ENCODE peak calls at places on chromosomes 11 and 22, in nine cellular contexts. N is GF-D8, X is head of caudate nucleus, I is germinal center, G is SK-N-SH, A is astrocyte of the spinal cord, J is islet precursor cell, Q is T-helper 2 cell, E is osteocyte. U is an unnamed sample.

GRCh38 chr11:77115181-77115611 is 12.6 kb downstream of the OMP start:
- DNase-seq in X (no peak), A (no peak), E (no peak), Q (no peak), N (no peak), I (peak), G (no peak), J (no peak), U (peak)

GRCh38 chr11:11857769-11858168 is 16.0 kb downstream of the USP47 start:
- DNase-seq in J (no peak), I (no peak), A (no peak), N (no peak), G (no peak), Q (no peak), X (no peak), E (no peak), U (peak)

GRCh38 chr11:106101797-106102196 is 24.3 kb downstream of the AASDHPPT start:
- DNase-seq in X (no peak), I (no peak), J (no peak), A (peak), N (no peak), G (no peak), Q (no peak), E (no peak), U (no peak)

GRCh38 chr22:25747245-25747944 is 5.4 kb downstream of the MYO18B start:
- DNase-seq in J (no peak), Q (no peak), N (no peak), I (no peak), G (peak), A (peak), E (no peak), X (no peak), U (peak)

GRCh38 chr11:45366839-45367238 is 80.7 kb upstream of the SYT13 start:
- DNase-seq in G (no peak), I (no peak), N (no peak), E (no peak), J (no peak), X (no peak), Q (no peak), A (no peak), U (no peak)

GRCh38 chr11:93160808-93161207 is 37.0 kb downstream of the SLC36A4 start:
- DNase-seq in A (no peak), J (no peak), X (no peak), N (no peak), G (no peak), I (no peak), Q (no peak), E (no peak), U (no peak)

GRCh38 chr11:128174465-128175101 is 412.8 kb downstream of the ETS1 start:
- DNase-seq in N (no peak), I (no peak), Q (no peak), G (no peak), J (peak), X (no peak), E (no peak), A (peak), U (no peak)

GRCh38 chr11:66328036-66328306 is 8.3 kb downstream of the RIN1 start:
- DNase-seq in J (no peak), G (no peak), N (no peak), I (no peak), A (no peak), Q (no peak), X (no peak), E (no peak), U (no peak)

GRCh38 chr22:48576333-48577013 is 1251.2 kb downstream of the BRD1 start:
- DNase-seq in N (no peak), J (peak), Q (no peak), A (no peak), E (no peak), I (peak), G (peak), X (peak), U (no peak)

GRCh38 chr22:47065756-47066615 is 303.5 kb downstream of the TBC1D22A start:
- DNase-seq in Q (no peak), X (no peak), I (no peak), N (no peak), E (no peak), A (no peak), J (no peak), G (no peak), U (no peak)

GRCh38 chr11:12079726-12080556 is 30.4 kb upstream of the MICAL2 start:
- DNase-seq in E (no peak), N (no peak), I (no peak), A (peak), Q (no peak), J (peak), G (no peak), X (no peak), U (no peak)

GRCh38 chr11:61611309-61611708 is 30.4 kb upstream of the SYT7 start:
- DNase-seq in J (no peak), G (no peak), N (no peak), Q (no peak), X (peak), E (no peak), A (no peak), I (no peak), U (no peak)

GRCh38 chr11:65418431-65418680 is 4.2 kb upstream of the NEAT1 start:
- DNase-seq in X (no peak), A (no peak), I (peak), N (no peak), E (no peak), Q (no peak), G (no peak), J (no peak), U (no peak)

GRCh38 chr11:45804806-45805304 is at the start of gene SLC35C1:
- DNase-seq in A (peak), E (peak), Q (peak), J (peak), X (peak), N (peak), G (peak), I (peak), U (peak)

GRCh38 chr22:27418261-27418660 is 383.3 kb downstream of the MN1 start:
- DNase-seq in I (no peak), J (no peak), X (no peak), E (no peak), N (no peak), G (no peak), Q (no peak), A (no peak), U (no peak)

GRCh38 chr22:39094717-39095389 is 2.2 kb upstream of the APOBEC3H start:
- DNase-seq in J (no peak), X (no peak), A (no peak), E (no peak), N (no peak), Q (no peak), G (no peak), I (no peak), U (no peak)

GRCh38 chr11:109914038-109914437 is 179.2 kb upstream of the ZC3H12C start:
- DNase-seq in Q (no peak), X (no peak), I (no peak), N (no peak), J (peak), A (no peak), G (no peak), E (no peak), U (no peak)

GRCh38 chr11:35334385-35335090 is 84.8 kb downstream of the SLC1A2 start:
- DNase-seq in A (no peak), E (no peak), G (no peak), Q (no peak), I (peak), J (no peak), N (no peak), X (no peak), U (no peak)

GRCh38 chr11:19714093-19714386 is 1.4 kb downstream of the NAV2 start:
- DNase-seq in J (no peak), I (no peak), X (no peak), E (no peak), N (no peak), Q (no peak), A (peak), G (peak), U (no peak)

GRCh38 chr11:65611758-65612603 is 2.0 kb downstream of the MAP3K11 start:
- DNase-seq in Q (no peak), E (no peak), A (peak), J (no peak), N (no peak), X (no peak), I (no peak), G (no peak), U (no peak)

GRCh38 chr11:118530683-118531596 is at the start of gene TMEM25:
- DNase-seq in A (peak), J (peak), Q (peak), G (peak), I (peak), X (peak), E (peak), N (peak), U (peak)

GRCh38 chr22:49622241-49623105 is 205.2 kb downstream of the BRD1 start:
- DNase-seq in E (no peak), X (no peak), A (no peak), G (no peak), J (no peak), Q (no peak), I (no peak), N (no peak), U (no peak)

GRCh38 chr22:38657248-38657909 is 941 bp downstream of the CBY1 start:
- DNase-seq in N (peak), E (no peak), I (peak), X (no peak), J (peak), A (peak), G (peak), Q (no peak), U (no peak)

GRCh38 chr11:105878510-105878909 is 143.5 kb downstream of the MSANTD4 start:
- DNase-seq in G (no peak), J (no peak), A (no peak), Q (no peak), N (no peak), E (no peak), I (no peak), X (no peak), U (no peak)

GRCh38 chr11:131811380-131811779 is 441.0 kb downstream of the NTM start:
- DNase-seq in J (no peak), G (no peak), X (no peak), Q (no peak), A (no peak), I (no peak), N (no peak), E (no peak), U (no peak)

GRCh38 chr11:4018641-4019040 is 76.0 kb upstream of the RRM1 start:
- DNase-seq in X (no peak), J (peak), Q (no peak), G (no peak), A (no peak), I (no peak), E (no peak), N (no peak), U (no peak)

GRCh38 chr11:71488086-71488967 is 35.3 kb downstream of the NADSYN1 start:
- DNase-seq in I (no peak), E (peak), A (peak), Q (no peak), X (no peak), G (peak), N (no peak), J (peak), U (peak)

GRCh38 chr11:11069741-11070550 is 212.1 kb upstream of the ZBED5 start:
- DNase-seq in J (no peak), N (no peak), Q (no peak), E (no peak), X (no peak), I (no peak), A (no peak), G (no peak), U (no peak)

GRCh38 chr11:12410006-12410728 is 32.8 kb downstream of the PARVA start:
- DNase-seq in G (peak), E (no peak), I (no peak), Q (no peak), A (peak), N (no peak), J (peak), X (no peak), U (no peak)

GRCh38 chr11:87176044-87176443 is 138.3 kb downstream of the TMEM135 start:
- DNase-seq in A (peak), N (no peak), J (no peak), I (no peak), E (no peak), Q (no peak), X (no peak), G (no peak), U (no peak)

GRCh38 chr22:48798281-48799226 is 1029.1 kb downstream of the BRD1 start:
- DNase-seq in J (peak), G (no peak), I (no peak), E (peak), Q (no peak), X (no peak), N (no peak), A (no peak), U (no peak)

GRCh38 chr11:117583063-117583801 is 213.8 kb downstream of the DSCAML1 start:
- DNase-seq in A (no peak), J (no peak), N (no peak), X (peak), E (no peak), I (no peak), Q (no peak), G (peak), U (no peak)

GRCh38 chr11:130600616-130601015 is 152.2 kb downstream of the ADAMTS15 start:
- DNase-seq in A (no peak), Q (no peak), E (no peak), I (no peak), J (no peak), X (no peak), N (no peak), G (no peak), U (no peak)

GRCh38 chr11:40606800-40607199 is 852.7 kb downstream of the LRRC4C start:
- DNase-seq in A (no peak), I (no peak), Q (no peak), X (no peak), N (no peak), E (no peak), G (no peak), J (no peak), U (no peak)

GRCh38 chr11:65316311-65316978 is 1.8 kb downstream of the CDC42EP2 start:
- DNase-seq in N (no peak), I (no peak), Q (no peak), G (no peak), E (no peak), A (peak), J (no peak), X (no peak), U (no peak)

GRCh38 chr11:116736763-116737162 is 36.0 kb downstream of the BUD13 start:
- DNase-seq in E (no peak), N (no peak), I (no peak), Q (no peak), X (no peak), J (no peak), G (no peak), A (no peak), U (peak)

U was measured in K562.